ENCODE peak calls at places on chromosomes 13 and 19, in five cellular contexts. One of them, this sample, is unnamed.

GRCh38 chr19:43439183-43440063 is 24.7 kb downstream of the TEX101 start:
- DNase-seq in effector CD4-positive, alpha-beta T cell: peak; percentile 51
- DNase-seq in AG08395: peak; percentile 62
- DNase-seq in endothelial cell: no peak
- DNase-seq in C1 segment of cervical spinal cord: no peak
- DNase-seq in this sample: no peak

GRCh38 chr19:57665261-57665806 is 3.4 kb upstream of the ZSCAN4 start:
- DNase-seq in effector CD4-positive, alpha-beta T cell: no peak
- DNase-seq in endothelial cell: no peak
- DNase-seq in AG08395: no peak
- DNase-seq in C1 segment of cervical spinal cord: no peak
- DNase-seq in this sample: no peak

GRCh38 chr13:108060111-108060510 is 155.2 kb downstream of the LIG4 start:
- DNase-seq in AG08395: no peak
- DNase-seq in effector CD4-positive, alpha-beta T cell: no peak
- DNase-seq in endothelial cell: no peak
- DNase-seq in C1 segment of cervical spinal cord: no peak
- DNase-seq in this sample: no peak

GRCh38 chr13:33323766-33324525 is 38.4 kb upstream of the STARD13 start:
- DNase-seq in effector CD4-positive, alpha-beta T cell: no peak
- DNase-seq in C1 segment of cervical spinal cord: no peak
- DNase-seq in endothelial cell: no peak
- DNase-seq in AG08395: peak; percentile 28
- DNase-seq in this sample: no peak

GRCh38 chr13:61294467-61295186 is 121.0 kb downstream of the PCDH20 start:
- DNase-seq in AG08395: no peak
- DNase-seq in endothelial cell: no peak
- DNase-seq in effector CD4-positive, alpha-beta T cell: no peak
- DNase-seq in C1 segment of cervical spinal cord: no peak
- DNase-seq in this sample: no peak

GRCh38 chr13:57739089-57739488 is 107.5 kb downstream of the PCDH17 start:
- DNase-seq in AG08395: no peak
- DNase-seq in C1 segment of cervical spinal cord: no peak
- DNase-seq in endothelial cell: no peak
- DNase-seq in effector CD4-positive, alpha-beta T cell: no peak
- DNase-seq in this sample: no peak

GRCh38 chr19:13761423-13761822 is 2.9 kb upstream of the MRI1 start:
- DNase-seq in effector CD4-positive, alpha-beta T cell: no peak
- DNase-seq in AG08395: no peak
- DNase-seq in endothelial cell: no peak
- DNase-seq in C1 segment of cervical spinal cord: no peak
- DNase-seq in this sample: no peak

GRCh38 chr19:35030257-35031071 is at the start of gene SCN1B:
- DNase-seq in AG08395: peak; percentile 91
- DNase-seq in C1 segment of cervical spinal cord: peak; percentile 16
- DNase-seq in endothelial cell: peak; percentile 70
- DNase-seq in effector CD4-positive, alpha-beta T cell: peak; percentile 38
- DNase-seq in this sample: no peak

GRCh38 chr19:51467864-51468544 is 9.8 kb upstream of the SIGLEC8 start:
- DNase-seq in effector CD4-positive, alpha-beta T cell: no peak
- DNase-seq in AG08395: no peak
- DNase-seq in endothelial cell: no peak
- DNase-seq in C1 segment of cervical spinal cord: no peak
- DNase-seq in this sample: no peak

GRCh38 chr19:8609210-8610040 is 1.1 kb downstream of the ADAMTS10 start:
- DNase-seq in C1 segment of cervical spinal cord: no peak
- DNase-seq in endothelial cell: peak; percentile 69
- DNase-seq in AG08395: peak; percentile 71
- DNase-seq in effector CD4-positive, alpha-beta T cell: no peak
- DNase-seq in this sample: peak; percentile 78

GRCh38 chr13:44903596-44903995 is 85.7 kb downstream of the NUFIP1 start:
- DNase-seq in endothelial cell: no peak
- DNase-seq in AG08395: peak; percentile 91
- DNase-seq in C1 segment of cervical spinal cord: peak; percentile 2
- DNase-seq in effector CD4-positive, alpha-beta T cell: no peak
- DNase-seq in this sample: peak; percentile 89

GRCh38 chr19:4310247-4311121 is 6.1 kb downstream of the FSD1 start:
- DNase-seq in AG08395: no peak
- DNase-seq in endothelial cell: no peak
- DNase-seq in C1 segment of cervical spinal cord: no peak
- DNase-seq in effector CD4-positive, alpha-beta T cell: no peak
- DNase-seq in this sample: no peak

GRCh38 chr13:97346561-97347254 is 87.3 kb upstream of the RAP2A start:
- DNase-seq in C1 segment of cervical spinal cord: no peak
- DNase-seq in endothelial cell: no peak
- DNase-seq in effector CD4-positive, alpha-beta T cell: no peak
- DNase-seq in AG08395: no peak
- DNase-seq in this sample: no peak

GRCh38 chr13:99969934-99970760 is 1.4 kb downstream of the ZIC5 start:
- DNase-seq in C1 segment of cervical spinal cord: no peak
- DNase-seq in AG08395: no peak
- DNase-seq in effector CD4-positive, alpha-beta T cell: no peak
- DNase-seq in endothelial cell: peak; percentile 28
- DNase-seq in this sample: peak; percentile 23

GRCh38 chr13:76383671-76384461 is 502.3 kb downstream of the KCTD12 start:
- DNase-seq in effector CD4-positive, alpha-beta T cell: no peak
- DNase-seq in C1 segment of cervical spinal cord: no peak
- DNase-seq in endothelial cell: no peak
- DNase-seq in AG08395: peak; percentile 67
- DNase-seq in this sample: no peak

GRCh38 chr13:40653558-40654318 is 12.7 kb downstream of the FOXO1 start:
- DNase-seq in AG08395: no peak
- DNase-seq in effector CD4-positive, alpha-beta T cell: no peak
- DNase-seq in endothelial cell: no peak
- DNase-seq in C1 segment of cervical spinal cord: no peak
- DNase-seq in this sample: no peak

GRCh38 chr19:4390862-4391693 is 9.3 kb downstream of the SH3GL1 start:
- DNase-seq in effector CD4-positive, alpha-beta T cell: no peak
- DNase-seq in C1 segment of cervical spinal cord: no peak
- DNase-seq in endothelial cell: no peak
- DNase-seq in AG08395: no peak
- DNase-seq in this sample: no peak

This sample was measured in right atrium auricular region.